ENCODE peak calls at places on chromosomes 5 and 9, in seven cellular contexts. One of them, this sample, is unnamed.

GRCh38 chr5:109354761-109355160 is 55.0 kb downstream of the PJA2 start:
- DNase-seq in HCT116: no peak
- DNase-seq in right lobe of liver: no peak
- DNase-seq in IMR-90: no peak
- DNase-seq in spleen: no peak
- DNase-seq in upper lobe of left lung: no peak
- DNase-seq in Peyer's patch: no peak
- DNase-seq in this sample: peak; percentile 21

GRCh38 chr9:91530829-91531228 is 107.2 kb upstream of the NFIL3 start:
- DNase-seq in HCT116: no peak
- DNase-seq in right lobe of liver: no peak
- DNase-seq in IMR-90: peak; percentile 43
- DNase-seq in spleen: no peak
- DNase-seq in upper lobe of left lung: no peak
- DNase-seq in Peyer's patch: no peak
- DNase-seq in this sample: no peak

GRCh38 chr5:111998871-111999270 is 241.9 kb upstream of the NREP start:
- DNase-seq in HCT116: no peak
- DNase-seq in right lobe of liver: no peak
- DNase-seq in IMR-90: no peak
- DNase-seq in spleen: no peak
- DNase-seq in upper lobe of left lung: no peak
- DNase-seq in Peyer's patch: no peak
- DNase-seq in this sample: no peak

GRCh38 chr5:1445313-1445894 is at the start of gene SLC6A3:
- DNase-seq in HCT116: no peak
- DNase-seq in right lobe of liver: peak; percentile 59
- DNase-seq in IMR-90: no peak
- DNase-seq in spleen: no peak
- DNase-seq in upper lobe of left lung: peak; percentile 89
- DNase-seq in Peyer's patch: no peak
- DNase-seq in this sample: no peak

GRCh38 chr5:132207783-132208182 is 19.9 kb downstream of the P4HA2 start:
- DNase-seq in HCT116: no peak
- DNase-seq in right lobe of liver: no peak
- DNase-seq in IMR-90: no peak
- DNase-seq in spleen: no peak
- DNase-seq in upper lobe of left lung: no peak
- DNase-seq in Peyer's patch: no peak
- DNase-seq in this sample: no peak

GRCh38 chr5:154712518-154713437 is 42.4 kb upstream of the LARP1 start:
- DNase-seq in HCT116: peak; percentile 46
- DNase-seq in right lobe of liver: no peak
- DNase-seq in IMR-90: no peak
- DNase-seq in spleen: no peak
- DNase-seq in upper lobe of left lung: no peak
- DNase-seq in Peyer's patch: no peak
- DNase-seq in this sample: no peak

GRCh38 chr5:89901983-89902382 is 507.6 kb downstream of the CETN3 start:
- DNase-seq in HCT116: no peak
- DNase-seq in right lobe of liver: no peak
- DNase-seq in IMR-90: no peak
- DNase-seq in spleen: no peak
- DNase-seq in upper lobe of left lung: no peak
- DNase-seq in Peyer's patch: no peak
- DNase-seq in this sample: no peak

GRCh38 chr9:112484607-112485006 is 2.0 kb upstream of the KIAA1958 start:
- DNase-seq in HCT116: no peak
- DNase-seq in right lobe of liver: no peak
- DNase-seq in IMR-90: no peak
- DNase-seq in spleen: no peak
- DNase-seq in upper lobe of left lung: no peak
- DNase-seq in Peyer's patch: no peak
- DNase-seq in this sample: no peak

GRCh38 chr5:27241564-27242257 is 203.3 kb upstream of the CDH9 start:
- DNase-seq in HCT116: no peak
- DNase-seq in right lobe of liver: no peak
- DNase-seq in IMR-90: peak; percentile 97
- DNase-seq in spleen: no peak
- DNase-seq in upper lobe of left lung: no peak
- DNase-seq in Peyer's patch: no peak
- DNase-seq in this sample: peak; percentile 79

GRCh38 chr5:134511796-134512660 is 13.4 kb upstream of the JADE2 start:
- DNase-seq in HCT116: no peak
- DNase-seq in right lobe of liver: peak; percentile 86
- DNase-seq in IMR-90: peak; percentile 63
- DNase-seq in spleen: no peak
- DNase-seq in upper lobe of left lung: no peak
- DNase-seq in Peyer's patch: peak; percentile 42
- DNase-seq in this sample: peak; percentile 47

GRCh38 chr9:36316629-36317317 is 58.5 kb upstream of the GNE start:
- DNase-seq in HCT116: no peak
- DNase-seq in right lobe of liver: no peak
- DNase-seq in IMR-90: no peak
- DNase-seq in spleen: no peak
- DNase-seq in upper lobe of left lung: no peak
- DNase-seq in Peyer's patch: no peak
- DNase-seq in this sample: no peak

GRCh38 chr5:149172709-149173505 is 31.6 kb downstream of the ABLIM3 start:
- DNase-seq in HCT116: no peak
- DNase-seq in right lobe of liver: no peak
- DNase-seq in IMR-90: no peak
- DNase-seq in spleen: no peak
- DNase-seq in upper lobe of left lung: no peak
- DNase-seq in Peyer's patch: no peak
- DNase-seq in this sample: no peak

GRCh38 chr9:130780865-130781504 is 54.1 kb upstream of the ABL1 start:
- DNase-seq in HCT116: no peak
- DNase-seq in right lobe of liver: no peak
- DNase-seq in IMR-90: peak; percentile 98
- DNase-seq in spleen: no peak
- DNase-seq in upper lobe of left lung: no peak
- DNase-seq in Peyer's patch: no peak
- DNase-seq in this sample: peak; percentile 97

GRCh38 chr9:135920256-135920930 is 13.0 kb upstream of the CAMSAP1 start:
- DNase-seq in HCT116: no peak
- DNase-seq in right lobe of liver: peak; percentile 27
- DNase-seq in IMR-90: no peak
- DNase-seq in spleen: peak; percentile 52
- DNase-seq in upper lobe of left lung: peak; percentile 54
- DNase-seq in Peyer's patch: no peak
- DNase-seq in this sample: no peak

GRCh38 chr5:305459-305858 is 16.1 kb upstream of the AHRR start:
- DNase-seq in HCT116: no peak
- DNase-seq in right lobe of liver: no peak
- DNase-seq in IMR-90: no peak
- DNase-seq in spleen: peak; percentile 50
- DNase-seq in upper lobe of left lung: no peak
- DNase-seq in Peyer's patch: no peak
- DNase-seq in this sample: no peak

GRCh38 chr5:65625743-65626142 is 916 bp downstream of the SHLD3 start:
- DNase-seq in HCT116: no peak
- DNase-seq in right lobe of liver: no peak
- DNase-seq in IMR-90: no peak
- DNase-seq in spleen: no peak
- DNase-seq in upper lobe of left lung: no peak
- DNase-seq in Peyer's patch: no peak
- DNase-seq in this sample: peak; percentile 5

GRCh38 chr5:119356384-119357188 is 767 bp downstream of the TNFAIP8 start:
- DNase-seq in HCT116: no peak
- DNase-seq in right lobe of liver: no peak
- DNase-seq in IMR-90: no peak
- DNase-seq in spleen: no peak
- DNase-seq in upper lobe of left lung: no peak
- DNase-seq in Peyer's patch: no peak
- DNase-seq in this sample: peak; percentile 66

GRCh38 chr9:33101104-33101951 is 24.9 kb upstream of the SMU1 start:
- DNase-seq in HCT116: no peak
- DNase-seq in right lobe of liver: no peak
- DNase-seq in IMR-90: peak; percentile 39
- DNase-seq in spleen: no peak
- DNase-seq in upper lobe of left lung: no peak
- DNase-seq in Peyer's patch: no peak
- DNase-seq in this sample: no peak

GRCh38 chr9:131017067-131017466 is 8.1 kb downstream of the LAMC3 start:
- DNase-seq in HCT116: no peak
- DNase-seq in right lobe of liver: no peak
- DNase-seq in IMR-90: no peak
- DNase-seq in spleen: no peak
- DNase-seq in upper lobe of left lung: no peak
- DNase-seq in Peyer's patch: no peak
- DNase-seq in this sample: no peak

GRCh38 chr5:163565492-163565891 is 60.1 kb downstream of the MAT2B start:
- DNase-seq in HCT116: no peak
- DNase-seq in right lobe of liver: no peak
- DNase-seq in IMR-90: no peak
- DNase-seq in spleen: no peak
- DNase-seq in upper lobe of left lung: no peak
- DNase-seq in Peyer's patch: no peak
- DNase-seq in this sample: peak; percentile 4

GRCh38 chr9:76886318-76886717 is 19.6 kb downstream of the PRUNE2 start:
- DNase-seq in HCT116: no peak
- DNase-seq in right lobe of liver: no peak
- DNase-seq in IMR-90: no peak
- DNase-seq in spleen: no peak
- DNase-seq in upper lobe of left lung: no peak
- DNase-seq in Peyer's patch: no peak
- DNase-seq in this sample: no peak

GRCh38 chr9:76725181-76725580 is 39.1 kb upstream of the PCA3 start:
- DNase-seq in HCT116: no peak
- DNase-seq in right lobe of liver: no peak
- DNase-seq in IMR-90: no peak
- DNase-seq in spleen: no peak
- DNase-seq in upper lobe of left lung: no peak
- DNase-seq in Peyer's patch: no peak
- DNase-seq in this sample: peak; percentile 7

GRCh38 chr5:171453056-171453725 is 33.7 kb downstream of the FGF18 start:
- DNase-seq in HCT116: no peak
- DNase-seq in right lobe of liver: no peak
- DNase-seq in IMR-90: no peak
- DNase-seq in spleen: no peak
- DNase-seq in upper lobe of left lung: no peak
- DNase-seq in Peyer's patch: no peak
- DNase-seq in this sample: no peak

GRCh38 chr9:882416-882931 is 41.0 kb downstream of the DMRT1 start:
- DNase-seq in HCT116: peak; percentile 8
- DNase-seq in right lobe of liver: no peak
- DNase-seq in IMR-90: no peak
- DNase-seq in spleen: no peak
- DNase-seq in upper lobe of left lung: no peak
- DNase-seq in Peyer's patch: no peak
- DNase-seq in this sample: peak; percentile 35
- TF ChIP-seq CTCF in HCT116: peak; percentile 43
- TF ChIP-seq CTCF in right lobe of liver: no peak
- TF ChIP-seq CTCF in IMR-90: no peak
- TF ChIP-seq CTCF in spleen: no peak
- TF ChIP-seq CTCF in upper lobe of left lung: no peak
- TF ChIP-seq CTCF in Peyer's patch: no peak
- TF ChIP-seq CTCF in this sample: peak; percentile 47

GRCh38 chr9:111399772-111400563 is 69.9 kb upstream of the OR2K2 start:
- DNase-seq in HCT116: peak; percentile 33
- DNase-seq in right lobe of liver: no peak
- DNase-seq in IMR-90: peak; percentile 21
- DNase-seq in spleen: no peak
- DNase-seq in upper lobe of left lung: no peak
- DNase-seq in Peyer's patch: no peak
- DNase-seq in this sample: peak; percentile 33

GRCh38 chr9:111393971-111394370 is 63.9 kb upstream of the OR2K2 start:
- DNase-seq in HCT116: no peak
- DNase-seq in right lobe of liver: no peak
- DNase-seq in IMR-90: no peak
- DNase-seq in spleen: no peak
- DNase-seq in upper lobe of left lung: no peak
- DNase-seq in Peyer's patch: no peak
- DNase-seq in this sample: no peak

GRCh38 chr9:111400564-111400898 is 70.5 kb upstream of the OR2K2 start:
- DNase-seq in HCT116: no peak
- DNase-seq in right lobe of liver: no peak
- DNase-seq in IMR-90: peak; percentile 34
- DNase-seq in spleen: no peak
- DNase-seq in upper lobe of left lung: no peak
- DNase-seq in Peyer's patch: no peak
- DNase-seq in this sample: no peak

GRCh38 chr9:111399211-111399739 is 69.3 kb upstream of the OR2K2 start:
- DNase-seq in HCT116: no peak
- DNase-seq in right lobe of liver: no peak
- DNase-seq in IMR-90: no peak
- DNase-seq in spleen: no peak
- DNase-seq in upper lobe of left lung: no peak
- DNase-seq in Peyer's patch: no peak
- DNase-seq in this sample: no peak
- TF ChIP-seq POLR2A in HCT116: no peak
- TF ChIP-seq POLR2A in right lobe of liver: no peak
- TF ChIP-seq POLR2A in IMR-90: no peak
- TF ChIP-seq POLR2A in spleen: no peak
- TF ChIP-seq POLR2A in upper lobe of left lung: no peak
- TF ChIP-seq POLR2A in Peyer's patch: no peak
- TF ChIP-seq POLR2A in this sample: no peak

DNA sequence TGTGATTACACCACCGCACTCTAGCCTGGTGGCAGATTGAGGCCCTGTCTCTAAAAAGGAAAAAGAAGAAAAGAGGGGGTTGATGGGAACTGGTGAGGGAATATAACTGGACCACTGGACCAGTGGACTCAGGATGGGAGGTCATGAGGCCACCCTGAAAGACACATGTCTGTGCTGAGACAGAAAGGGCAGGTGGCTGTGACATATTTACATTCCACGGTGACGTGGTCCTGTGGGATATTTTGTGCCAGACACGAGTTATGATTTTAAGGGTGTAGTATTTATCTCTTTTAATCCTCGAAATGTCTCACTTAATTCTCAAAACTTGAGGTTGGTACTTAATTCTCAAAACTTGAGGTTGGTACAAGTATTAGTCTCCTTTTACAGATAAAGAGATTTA is 32.9 kb downstream of the LHX2 start:
- DNase-seq in HCT116: no peak
- DNase-seq in right lobe of liver: no peak
- DNase-seq in IMR-90: no peak
- DNase-seq in spleen: no peak
- DNase-seq in upper lobe of left lung: no peak
- DNase-seq in Peyer's patch: no peak
- DNase-seq in this sample: no peak
- TF ChIP-seq CTCF in HCT116: no peak
- TF ChIP-seq CTCF in right lobe of liver: no peak
- TF ChIP-seq CTCF in IMR-90: no peak
- TF ChIP-seq CTCF in spleen: no peak
- TF ChIP-seq CTCF in upper lobe of left lung: no peak
- TF ChIP-seq CTCF in Peyer's patch: no peak
- TF ChIP-seq CTCF in this sample: no peak

GRCh38 chr9:69324549-69325401 is at the start of gene ENTREP1:
- DNase-seq in HCT116: peak; percentile 24
- DNase-seq in right lobe of liver: peak; percentile 67
- DNase-seq in IMR-90: no peak
- DNase-seq in spleen: peak; percentile 84
- DNase-seq in upper lobe of left lung: peak; percentile 93
- DNase-seq in Peyer's patch: no peak
- DNase-seq in this sample: no peak
- TF ChIP-seq POLR2A in HCT116: no peak
- TF ChIP-seq POLR2A in right lobe of liver: no peak
- TF ChIP-seq POLR2A in IMR-90: no peak
- TF ChIP-seq POLR2A in spleen: no peak
- TF ChIP-seq POLR2A in upper lobe of left lung: peak; percentile 73
- TF ChIP-seq POLR2A in Peyer's patch: no peak
- TF ChIP-seq POLR2A in this sample: no peak